ENCODE peak calls at places on chromosomes 5 and 9, in eight cellular contexts. One of them, this sample, is unnamed.

GRCh38 chr5:175718401-175719108 is 60.7 kb downstream of the HRH2 start:
- DNase-seq in A172: peak
- DNase-seq in Ammon's horn: peak
- DNase-seq in GM12892: no peak
- DNase-seq in AG09309: no peak
- DNase-seq in immature natural killer cell: no peak
- DNase-seq in endothelial cell: peak
- DNase-seq in activated T-cell treated with anti-CD3 and anti-CD28 coated beads for 4 hours: peak
- DNase-seq in this sample: no peak

GRCh38 chr5:177194278-177194677 is 60.7 kb downstream of the NSD1 start:
- DNase-seq in A172: peak
- DNase-seq in Ammon's horn: no peak
- DNase-seq in GM12892: no peak
- DNase-seq in AG09309: peak
- DNase-seq in immature natural killer cell: no peak
- DNase-seq in endothelial cell: no peak
- DNase-seq in activated T-cell treated with anti-CD3 and anti-CD28 coated beads for 4 hours: no peak
- DNase-seq in this sample: no peak

GRCh38 chr9:87084407-87084806 is 137.1 kb upstream of the GAS1 start:
- DNase-seq in A172: no peak
- DNase-seq in Ammon's horn: no peak
- DNase-seq in GM12892: no peak
- DNase-seq in AG09309: no peak
- DNase-seq in immature natural killer cell: no peak
- DNase-seq in endothelial cell: no peak
- DNase-seq in activated T-cell treated with anti-CD3 and anti-CD28 coated beads for 4 hours: no peak
- DNase-seq in this sample: no peak

GRCh38 chr9:137534256-137535119 is 15.7 kb downstream of the PNPLA7 start:
- DNase-seq in A172: peak
- DNase-seq in Ammon's horn: no peak
- DNase-seq in GM12892: no peak
- DNase-seq in AG09309: no peak
- DNase-seq in immature natural killer cell: no peak
- DNase-seq in endothelial cell: no peak
- DNase-seq in activated T-cell treated with anti-CD3 and anti-CD28 coated beads for 4 hours: no peak
- DNase-seq in this sample: peak

GRCh38 chr5:141753971-141754713 is 72.1 kb upstream of the ARAP3 start:
- DNase-seq in A172: peak
- DNase-seq in Ammon's horn: no peak
- DNase-seq in GM12892: no peak
- DNase-seq in AG09309: no peak
- DNase-seq in immature natural killer cell: no peak
- DNase-seq in endothelial cell: peak
- DNase-seq in activated T-cell treated with anti-CD3 and anti-CD28 coated beads for 4 hours: no peak
- DNase-seq in this sample: peak

GRCh38 chr5:175895701-175896102 is 24.3 kb downstream of the CPLX2 start:
- DNase-seq in A172: no peak
- DNase-seq in Ammon's horn: no peak
- DNase-seq in GM12892: no peak
- DNase-seq in AG09309: no peak
- DNase-seq in immature natural killer cell: peak
- DNase-seq in endothelial cell: no peak
- DNase-seq in activated T-cell treated with anti-CD3 and anti-CD28 coated beads for 4 hours: no peak
- DNase-seq in this sample: peak

GRCh38 chr5:113038714-113039113 is 62.1 kb downstream of the DCP2 start:
- DNase-seq in A172: peak
- DNase-seq in Ammon's horn: no peak
- DNase-seq in GM12892: no peak
- DNase-seq in AG09309: no peak
- DNase-seq in immature natural killer cell: no peak
- DNase-seq in endothelial cell: no peak
- DNase-seq in activated T-cell treated with anti-CD3 and anti-CD28 coated beads for 4 hours: no peak
- DNase-seq in this sample: no peak

GRCh38 chr9:81902601-81903000 is 25.6 kb upstream of the SPATA31D4 start:
- DNase-seq in A172: peak
- DNase-seq in Ammon's horn: no peak
- DNase-seq in GM12892: no peak
- DNase-seq in AG09309: no peak
- DNase-seq in immature natural killer cell: no peak
- DNase-seq in endothelial cell: no peak
- DNase-seq in activated T-cell treated with anti-CD3 and anti-CD28 coated beads for 4 hours: no peak
- DNase-seq in this sample: no peak

GRCh38 chr9:132857031-132857430 is 21.1 kb downstream of the AK8 start:
- DNase-seq in A172: peak
- DNase-seq in Ammon's horn: no peak
- DNase-seq in GM12892: no peak
- DNase-seq in AG09309: peak
- DNase-seq in immature natural killer cell: no peak
- DNase-seq in endothelial cell: no peak
- DNase-seq in activated T-cell treated with anti-CD3 and anti-CD28 coated beads for 4 hours: no peak
- DNase-seq in this sample: no peak

GRCh38 chr9:95409650-95410426 is 92.3 kb upstream of the FANCC start:
- DNase-seq in A172: peak
- DNase-seq in Ammon's horn: no peak
- DNase-seq in GM12892: no peak
- DNase-seq in AG09309: peak
- DNase-seq in immature natural killer cell: no peak
- DNase-seq in endothelial cell: no peak
- DNase-seq in activated T-cell treated with anti-CD3 and anti-CD28 coated beads for 4 hours: no peak
- DNase-seq in this sample: no peak

GRCh38 chr5:139942243-139942642 is 100.9 kb downstream of the NRG2 start:
- DNase-seq in A172: no peak
- DNase-seq in Ammon's horn: no peak
- DNase-seq in GM12892: no peak
- DNase-seq in AG09309: no peak
- DNase-seq in immature natural killer cell: no peak
- DNase-seq in endothelial cell: no peak
- DNase-seq in activated T-cell treated with anti-CD3 and anti-CD28 coated beads for 4 hours: no peak
- DNase-seq in this sample: no peak

GRCh38 chr5:124902097-124902821 is 155.8 kb upstream of the ZNF608 start:
- DNase-seq in A172: peak
- DNase-seq in Ammon's horn: no peak
- DNase-seq in GM12892: peak
- DNase-seq in AG09309: no peak
- DNase-seq in immature natural killer cell: peak
- DNase-seq in endothelial cell: no peak
- DNase-seq in activated T-cell treated with anti-CD3 and anti-CD28 coated beads for 4 hours: no peak
- DNase-seq in this sample: peak

GRCh38 chr9:133349965-133350624 is 2.1 kb downstream of the RPL7A start:
- DNase-seq in A172: no peak
- DNase-seq in Ammon's horn: no peak
- DNase-seq in GM12892: no peak
- DNase-seq in AG09309: no peak
- DNase-seq in immature natural killer cell: no peak
- DNase-seq in endothelial cell: no peak
- DNase-seq in activated T-cell treated with anti-CD3 and anti-CD28 coated beads for 4 hours: no peak
- DNase-seq in this sample: no peak

GRCh38 chr9:137456061-137456863 is 2.9 kb downstream of the NSMF start:
- DNase-seq in A172: no peak
- DNase-seq in Ammon's horn: peak
- DNase-seq in GM12892: no peak
- DNase-seq in AG09309: no peak
- DNase-seq in immature natural killer cell: no peak
- DNase-seq in endothelial cell: no peak
- DNase-seq in activated T-cell treated with anti-CD3 and anti-CD28 coated beads for 4 hours: no peak
- DNase-seq in this sample: no peak

GRCh38 chr9:79013715-79014610 is 557.8 kb upstream of the TLE4 start:
- DNase-seq in A172: peak
- DNase-seq in Ammon's horn: no peak
- DNase-seq in GM12892: no peak
- DNase-seq in AG09309: peak
- DNase-seq in immature natural killer cell: no peak
- DNase-seq in endothelial cell: no peak
- DNase-seq in activated T-cell treated with anti-CD3 and anti-CD28 coated beads for 4 hours: no peak
- DNase-seq in this sample: no peak

GRCh38 chr5:191036-191948 is at the start of gene LRRC14B:
- DNase-seq in A172: no peak
- DNase-seq in Ammon's horn: peak
- DNase-seq in GM12892: no peak
- DNase-seq in AG09309: no peak
- DNase-seq in immature natural killer cell: no peak
- DNase-seq in endothelial cell: no peak
- DNase-seq in activated T-cell treated with anti-CD3 and anti-CD28 coated beads for 4 hours: no peak
- DNase-seq in this sample: no peak